ENCODE peak calls at places on chromosomes 16 and 17, in six cellular contexts. X is PC-3, R is HL-60, P is A673, T is IMR-90, Z is AG04450. W is an unnamed sample.

GRCh38 chr16:30053376-30054015 is 12.1 kb upstream of the ALDOA start:
- DNase-seq in T (peak), P (peak), R (no peak), Z (no peak), X (peak), W (no peak)

GRCh38 chr17:14784997-14785696 is 480.0 kb downstream of the PMP22 start:
- DNase-seq in P (no peak), Z (no peak), T (no peak), X (peak), R (no peak), W (no peak)

GRCh38 chr16:27779719-27780161 is 229.8 kb downstream of the KATNIP start:
- DNase-seq in X (no peak), Z (no peak), R (no peak), P (peak), T (peak), W (peak)

GRCh38 chr16:21281698-21282389 is 3.8 kb upstream of the CRYM start:
- DNase-seq in T (no peak), X (no peak), Z (no peak), R (no peak), P (no peak), W (no peak)

GRCh38 chr16:15900901-15901465 is 12.6 kb upstream of the CEP20 start:
- DNase-seq in R (no peak), T (no peak), Z (no peak), P (no peak), X (no peak), W (no peak)

GRCh38 chr16:8958344-8958808 is 5.3 kb downstream of the USP7 start:
- DNase-seq in R (no peak), P (no peak), Z (no peak), X (peak), T (peak), W (no peak)

GRCh38 chr17:64032081-64032480 is 11.6 kb upstream of the ICAM2 start:
- DNase-seq in P (no peak), R (no peak), X (peak), Z (no peak), T (peak), W (no peak)

GRCh38 chr16:85616608-85617311 is 3.6 kb downstream of the GSE1 start:
- DNase-seq in T (no peak), R (peak), P (peak), X (no peak), Z (no peak), W (no peak)

GRCh38 chr16:75264999-75265910 is 13.8 kb upstream of the BCAR1 start:
- DNase-seq in Z (no peak), T (no peak), X (no peak), R (no peak), P (no peak), W (no peak)
- H3K4me3 ChIP-seq in Z (peak), T (peak), X (peak), R (no peak), P (peak), W (peak)

DNA sequence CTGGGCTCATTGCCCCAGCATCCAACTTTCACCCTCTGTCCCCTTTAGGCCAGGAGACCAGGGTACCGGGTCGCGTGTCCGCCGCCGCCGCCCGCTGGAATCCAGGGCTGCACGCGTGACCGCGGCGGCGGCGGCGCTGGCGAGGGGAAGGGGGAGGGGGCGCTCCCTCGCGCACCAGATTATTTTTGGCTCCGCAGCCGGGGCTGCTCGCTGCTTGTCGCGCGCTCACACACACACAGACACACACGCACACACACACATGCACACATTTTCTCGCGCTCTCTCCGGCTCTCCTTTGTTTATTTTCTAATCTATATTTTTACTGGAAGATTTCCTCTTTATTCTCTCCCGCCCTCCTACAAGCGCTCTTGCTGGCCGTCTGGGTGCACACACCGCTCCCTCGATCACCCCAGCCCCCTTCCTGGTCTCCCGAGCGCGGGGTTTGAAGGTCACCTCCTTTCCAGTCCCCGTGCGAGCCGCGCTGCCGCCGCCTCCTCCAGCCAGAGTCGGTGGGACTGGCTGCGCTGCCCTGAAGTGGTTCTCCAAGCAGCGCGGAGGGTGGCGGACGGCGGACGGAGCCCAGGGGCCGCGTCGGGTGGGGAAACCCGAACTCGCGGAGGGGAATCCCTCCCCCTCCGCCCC is 921.4 kb upstream of the EEF2KMT start:
- DNase-seq in T (no peak), Z (no peak), P (no peak), R (no peak), X (no peak), W (no peak)
- H3K4me3 ChIP-seq in T (no peak), Z (no peak), P (no peak), R (no peak), X (no peak), W (no peak)

GRCh38 chr17:67435122-67435521 is 58.0 kb downstream of the PITPNC1 start:
- DNase-seq in P (peak), T (no peak), X (no peak), R (peak), Z (no peak), W (no peak)

GRCh38 chr17:67433248-67433924 is 56.3 kb downstream of the PITPNC1 start:
- DNase-seq in P (no peak), X (no peak), T (no peak), Z (no peak), R (no peak), W (no peak)

GRCh38 chr17:67427410-67427809 is 50.3 kb downstream of the PITPNC1 start:
- DNase-seq in Z (no peak), X (no peak), R (no peak), P (no peak), T (no peak), W (no peak)

GRCh38 chr17:67434061-67434525 is 57.0 kb downstream of the PITPNC1 start:
- DNase-seq in R (peak), P (peak), Z (no peak), X (no peak), T (no peak), W (no peak)

GRCh38 chr17:67431210-67432015 is 54.3 kb downstream of the PITPNC1 start:
- DNase-seq in T (peak), R (no peak), Z (no peak), P (peak), X (peak), W (peak)
- H3K4me3 ChIP-seq in T (no peak), R (no peak), Z (no peak), P (no peak), X (no peak), W (no peak)

GRCh38 chr16:84511180-84511800 is 6.8 kb upstream of the MEAK7 start:
- DNase-seq in X (peak), R (peak), P (peak), Z (peak), T (peak), W (peak)
- H3K4me3 ChIP-seq in X (peak), R (no peak), P (no peak), Z (peak), T (no peak), W (no peak)

W was measured in HFF-Myc.